ENCODE peak calls at places on chromosomes 13 and 19, in six cellular contexts. C is neural progenitor cell; R is activated CD8-positive, alpha-beta T cell treated with anti-CD3 and anti-CD28 coated beads for 36 hours; O is GM12865; L is fibroblast of mammary gland; N is left ventricle myocardium inferior. Z is an unnamed sample.

GRCh38 chr19:9751449-9751848 is 17.1 kb downstream of the ZNF846 start:
- DNase-seq in C (no peak), R (no peak), O (no peak), L (no peak), N (no peak), Z (no peak)

GRCh38 chr19:13277104-13277809 is 127.0 kb downstream of the IER2 start:
- DNase-seq in C (peak), R (peak), O (peak), L (peak), N (peak), Z (peak)

GRCh38 chr19:15701757-15702589 is 25.9 kb upstream of the OR10H2 start:
- DNase-seq in C (no peak), R (no peak), O (no peak), L (no peak), N (no peak), Z (no peak)

GRCh38 chr13:103250071-103250470 is 183.9 kb upstream of the SLC10A2 start:
- DNase-seq in C (no peak), R (no peak), O (no peak), L (no peak), N (no peak), Z (no peak)

GRCh38 chr19:43763473-43763939 is 8.7 kb upstream of the SMG9 start:
- DNase-seq in C (no peak), R (peak), O (peak), L (peak), N (no peak), Z (no peak)

GRCh38 chr13:113348591-113348990 is 15.3 kb downstream of the GRTP1 start:
- DNase-seq in C (no peak), R (no peak), O (no peak), L (no peak), N (no peak), Z (no peak)

GRCh38 chr19:18844806-18845329 is 13.1 kb downstream of the UPF1 start:
- DNase-seq in C (no peak), R (no peak), O (no peak), L (no peak), N (no peak), Z (no peak)

GRCh38 chr19:1663854-1664253 is 11.4 kb upstream of the TCF3 start:
- DNase-seq in C (no peak), R (peak), O (peak), L (no peak), N (no peak), Z (peak)

GRCh38 chr19:15315101-15315500 is 17.2 kb downstream of the BRD4 start:
- DNase-seq in C (no peak), R (no peak), O (no peak), L (no peak), N (no peak), Z (no peak)

GRCh38 chr19:29884466-29884865 is 57.6 kb upstream of the URI1 start:
- DNase-seq in C (no peak), R (no peak), O (no peak), L (no peak), N (no peak), Z (no peak)

GRCh38 chr19:2613507-2614295 is 88.8 kb downstream of the GNG7 start:
- DNase-seq in C (peak), R (peak), O (peak), L (peak), N (peak), Z (peak)

GRCh38 chr13:108983273-108983672 is 353.9 kb downstream of the MYO16 start:
- DNase-seq in C (no peak), R (no peak), O (no peak), L (no peak), N (no peak), Z (no peak)

GRCh38 chr13:27354379-27354778 is 70.0 kb upstream of the GTF3A start:
- DNase-seq in C (no peak), R (no peak), O (no peak), L (peak), N (no peak), Z (no peak)

GRCh38 chr13:29494520-29494919 is 101.0 kb downstream of the SLC7A1 start:
- DNase-seq in C (no peak), R (no peak), O (no peak), L (no peak), N (no peak), Z (no peak)

GRCh38 chr19:29845576-29846176 is 33.9 kb downstream of the CCNE1 start:
- DNase-seq in C (peak), R (peak), O (peak), L (peak), N (no peak), Z (no peak)

GRCh38 chr13:103883152-103883551 is 816.9 kb upstream of the SLC10A2 start:
- DNase-seq in C (peak), R (no peak), O (no peak), L (peak), N (peak), Z (no peak)

GRCh38 chr19:18000981-18001836 is 6.8 kb upstream of the ARRDC2 start:
- DNase-seq in C (peak), R (peak), O (peak), L (peak), N (peak), Z (peak)

GRCh38 chr19:3788991-3789778 is 3.0 kb upstream of the MATK start:
- DNase-seq in C (no peak), R (peak), O (no peak), L (no peak), N (no peak), Z (no peak)

GRCh38 chr13:94154362-94154761 is 325.1 kb downstream of the DCT start:
- DNase-seq in C (no peak), R (no peak), O (no peak), L (peak), N (no peak), Z (no peak)

GRCh38 chr19:6457958-6458694 is 1.5 kb downstream of the SLC25A23 start:
- DNase-seq in C (no peak), R (no peak), O (peak), L (peak), N (no peak), Z (peak)

GRCh38 chr19:29107831-29108230 is 105.1 kb downstream of the UQCRFS1 start:
- DNase-seq in C (no peak), R (no peak), O (no peak), L (no peak), N (no peak), Z (no peak)

GRCh38 chr13:85985791-85986190 is 186.6 kb upstream of the SLITRK6 start:
- DNase-seq in C (no peak), R (no peak), O (no peak), L (peak), N (no peak), Z (no peak)

GRCh38 chr13:102913924-102914628 is 68.2 kb downstream of the ERCC5 start:
- DNase-seq in C (no peak), R (no peak), O (peak), L (peak), N (no peak), Z (no peak)

GRCh38 chr19:49359851-49360845 is 2.1 kb downstream of the TEAD2 start:
- DNase-seq in C (no peak), R (no peak), O (no peak), L (no peak), N (no peak), Z (no peak)

GRCh38 chr13:27022571-27023311 is 148.9 kb downstream of the USP12 start:
- DNase-seq in C (no peak), R (no peak), O (no peak), L (peak), N (no peak), Z (no peak)

GRCh38 chr13:75137911-75138571 is 343.9 kb downstream of the TBC1D4 start:
- DNase-seq in C (no peak), R (no peak), O (no peak), L (no peak), N (no peak), Z (no peak)

GRCh38 chr13:106376411-106377112 is 158.9 kb downstream of the EFNB2 start:
- DNase-seq in C (no peak), R (peak), O (peak), L (peak), N (no peak), Z (no peak)

GRCh38 chr13:60583911-60584753 is 187.1 kb downstream of the TDRD3 start:
- DNase-seq in C (peak), R (peak), O (peak), L (peak), N (no peak), Z (no peak)

GRCh38 chr13:51221674-51222509 is at the start of gene FAM124A:
- DNase-seq in C (peak), R (peak), O (peak), L (peak), N (peak), Z (peak)

GRCh38 chr13:51221108-51221507 is 1.1 kb upstream of the FAM124A start:
- DNase-seq in C (no peak), R (no peak), O (no peak), L (no peak), N (no peak), Z (no peak)

GRCh38 chr13:51220706-51221105 is 1.5 kb upstream of the FAM124A start:
- DNase-seq in C (no peak), R (peak), O (no peak), L (no peak), N (no peak), Z (no peak)

GRCh38 chr13:51223284-51224270 is 1.4 kb downstream of the FAM124A start:
- DNase-seq in C (peak), R (no peak), O (no peak), L (no peak), N (no peak), Z (no peak)

DNA sequence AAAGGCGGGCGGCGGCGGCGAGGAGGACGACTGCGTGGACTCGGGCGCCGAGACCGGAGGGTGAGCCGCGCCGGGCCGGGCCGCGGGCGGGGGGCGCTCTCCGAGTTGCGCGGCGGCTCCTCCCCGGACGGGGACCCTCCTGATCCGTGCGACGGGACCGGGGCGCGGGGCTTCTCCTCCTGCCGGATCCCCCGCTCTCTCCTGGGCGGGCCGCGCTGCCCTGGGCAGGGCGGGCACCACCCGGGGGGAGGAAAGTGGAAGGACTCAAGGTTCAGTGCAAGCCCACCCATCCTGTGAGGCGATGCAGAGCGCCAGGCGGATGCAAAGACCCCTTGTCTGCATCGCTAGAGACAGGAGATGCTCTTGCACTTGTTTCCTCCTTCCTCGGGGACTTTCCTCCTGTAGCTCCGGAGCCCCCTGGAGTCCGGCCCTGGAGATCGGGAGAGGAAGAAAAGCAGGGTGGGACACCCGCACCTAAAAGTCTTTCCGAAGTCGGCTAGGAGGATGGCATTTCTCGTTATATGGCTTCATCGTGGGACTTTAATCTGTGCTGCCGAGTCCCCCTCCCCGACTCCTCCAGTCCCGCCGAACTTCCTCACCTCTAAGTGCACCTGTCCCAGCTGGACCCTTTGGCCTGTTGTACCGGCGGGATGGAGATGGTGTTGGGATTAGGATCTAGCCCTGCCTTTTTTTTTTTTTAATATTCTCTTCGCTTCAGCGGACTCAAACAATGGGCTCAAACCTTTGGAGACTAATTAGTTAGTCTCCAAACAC is 499 bp downstream of the FAM124A start:
- DNase-seq in C (peak), R (no peak), O (no peak), L (no peak), N (no peak), Z (peak)
- TF ChIP-seq CTCF in C (no peak), R (peak), O (no peak), L (peak), N (no peak), Z (no peak)

DNA sequence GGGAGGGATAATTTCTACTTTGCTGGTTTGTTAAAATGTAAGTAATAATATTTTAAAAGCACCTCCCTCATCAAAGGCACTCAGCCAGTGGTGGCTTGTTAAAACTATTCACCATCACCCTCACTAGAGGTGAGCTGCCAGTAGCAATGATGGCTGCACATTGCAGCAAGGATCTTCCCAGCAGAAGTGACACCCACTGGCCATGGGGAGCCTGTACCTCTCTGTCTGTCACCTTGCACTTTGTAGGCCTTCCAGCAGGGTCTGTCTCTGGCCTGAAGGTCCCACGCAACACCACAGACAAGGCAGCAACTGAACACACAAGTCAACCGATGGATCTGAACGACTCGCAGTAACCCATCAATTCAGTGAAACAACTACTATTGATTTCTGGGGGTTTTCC is 47.3 kb upstream of the C13orf42 start:
- DNase-seq in C (no peak), R (no peak), O (no peak), L (no peak), N (no peak), Z (no peak)
- TF ChIP-seq CTCF in C (no peak), R (no peak), O (no peak), L (no peak), N (no peak), Z (no peak)

GRCh38 chr19:16836115-16836905 is 7.1 kb downstream of the SIN3B start:
- DNase-seq in C (peak), R (peak), O (peak), L (peak), N (no peak), Z (peak)
- TF ChIP-seq CTCF in C (peak), R (no peak), O (peak), L (peak), N (peak), Z (peak)

DNA sequence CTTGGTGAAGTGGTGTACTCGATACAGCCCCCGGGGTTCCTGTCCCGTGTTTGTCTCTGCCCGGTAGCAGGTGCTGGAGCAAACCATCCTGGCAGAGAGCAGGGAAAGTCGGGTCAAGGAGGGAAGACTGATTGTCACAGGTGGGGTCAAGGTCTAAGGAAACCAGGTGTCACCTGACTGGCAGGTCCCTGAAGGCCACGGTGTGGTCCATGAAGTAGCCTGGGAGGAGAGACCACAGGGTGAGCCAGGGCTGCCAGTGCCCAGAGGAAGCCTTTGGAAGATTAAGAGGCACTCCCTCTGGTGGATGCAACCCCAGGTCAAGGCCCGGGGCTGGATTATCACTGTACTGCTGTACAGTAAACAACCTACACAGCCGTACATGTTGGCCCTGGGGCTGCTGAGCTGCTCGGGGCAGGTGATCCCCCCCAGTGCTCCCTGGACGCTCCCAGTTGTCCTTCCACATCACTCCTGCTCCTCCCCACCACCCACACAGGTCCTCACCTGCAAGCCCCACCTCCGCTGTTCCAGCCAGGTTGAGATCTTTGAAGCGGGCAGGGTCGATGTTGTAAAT is 6.0 kb upstream of the CCER2 start:
- DNase-seq in C (peak), R (no peak), O (no peak), L (peak), N (no peak), Z (no peak)
- TF ChIP-seq CTCF in C (peak), R (no peak), O (no peak), L (peak), N (peak), Z (no peak)

DNA sequence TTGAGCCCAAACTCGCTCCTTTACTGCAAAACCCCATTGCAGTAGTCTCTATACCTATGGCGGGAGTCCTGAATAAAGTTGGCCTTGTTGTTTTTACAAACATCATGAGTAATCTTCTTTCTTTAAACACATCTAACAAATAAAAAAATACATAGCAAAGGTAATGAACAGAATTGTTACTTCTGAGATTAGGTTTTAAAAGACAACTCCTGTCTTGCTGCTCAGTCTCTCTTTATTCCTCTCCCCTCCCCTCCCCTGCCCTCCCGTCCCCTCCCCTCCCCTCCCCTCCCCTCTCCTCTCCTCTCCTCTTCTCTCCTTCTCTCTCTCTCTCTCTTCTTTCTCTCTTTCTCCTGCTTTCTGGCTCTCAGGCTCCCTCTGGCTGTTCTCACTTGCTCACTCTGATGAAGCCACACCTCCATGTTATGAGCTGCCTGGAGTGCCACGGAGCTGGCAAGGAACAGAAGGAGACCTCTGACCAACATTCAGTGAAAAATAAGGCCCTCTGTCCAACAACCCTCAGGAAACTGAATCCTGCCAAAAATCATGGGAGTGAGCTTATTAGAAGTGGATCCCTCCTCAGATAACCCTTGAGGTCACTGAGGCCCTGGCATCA is 300.7 kb upstream of the MIR17HG start:
- DNase-seq in C (peak), R (no peak), O (no peak), L (no peak), N (no peak), Z (no peak)
- TF ChIP-seq CTCF in C (no peak), R (no peak), O (no peak), L (no peak), N (no peak), Z (no peak)

DNA sequence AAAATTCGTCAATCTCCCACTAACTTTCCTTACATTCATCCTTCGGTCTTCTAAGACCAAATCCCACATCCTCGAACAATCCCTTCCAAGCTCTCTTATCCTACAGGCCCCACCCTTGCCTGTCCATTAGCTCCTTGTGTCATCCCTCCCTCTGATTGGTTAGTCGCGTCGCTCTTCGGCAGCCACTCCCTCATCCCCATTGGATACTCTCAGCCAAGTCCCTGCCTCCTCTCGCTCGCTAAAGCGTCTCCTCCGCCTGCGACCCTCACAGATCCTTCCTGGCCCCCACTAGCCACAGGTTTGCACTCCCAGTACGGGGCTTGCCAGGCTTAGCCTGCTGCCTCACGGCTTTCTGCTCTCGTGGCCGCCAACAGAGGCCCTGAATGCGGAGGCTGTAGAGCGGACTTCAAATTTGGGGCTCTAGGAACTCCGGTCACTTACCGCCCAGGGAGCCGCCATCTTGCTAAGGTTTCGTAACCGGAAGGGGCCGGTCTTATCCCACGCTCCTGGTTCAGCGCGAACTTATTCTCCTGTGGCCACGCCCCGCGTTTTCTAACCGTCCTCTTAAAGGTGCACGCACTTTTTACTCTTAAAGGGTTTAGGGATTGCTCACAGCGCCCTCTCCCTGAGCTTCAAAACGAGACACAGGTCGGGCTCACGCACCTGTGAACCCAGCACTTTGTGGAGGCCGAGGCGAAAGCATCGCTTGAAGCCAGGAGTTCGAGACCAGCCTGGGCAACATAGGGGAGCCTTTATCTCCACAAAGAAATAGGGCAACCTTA is at the start of gene DMAC2:
- DNase-seq in C (peak), R (peak), O (peak), L (peak), N (peak), Z (peak)
- TF ChIP-seq CTCF in C (peak), R (peak), O (peak), L (peak), N (peak), Z (peak)

DNA sequence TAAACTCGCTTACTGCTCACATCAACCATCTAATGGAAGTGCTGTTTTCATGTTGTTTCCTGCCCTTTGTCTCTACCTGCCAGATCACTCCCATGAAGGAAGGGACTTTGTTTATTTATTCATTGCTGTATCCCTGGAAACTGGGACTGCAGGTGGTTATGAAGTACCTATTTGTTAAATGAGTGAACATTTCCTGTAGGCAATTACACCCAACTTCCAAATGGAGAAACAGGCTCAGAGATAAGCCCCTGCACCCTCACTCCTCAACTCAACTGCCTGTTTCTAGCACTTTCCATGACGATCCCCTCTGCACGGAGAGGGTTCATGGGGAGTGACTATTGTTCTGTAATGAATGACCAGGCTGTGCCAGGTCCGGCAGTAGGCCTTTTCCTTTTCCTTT is 1.9 kb upstream of the SELENOW start:
- DNase-seq in C (no peak), R (no peak), O (no peak), L (no peak), N (no peak), Z (no peak)
- TF ChIP-seq CTCF in C (no peak), R (no peak), O (no peak), L (no peak), N (no peak), Z (no peak)

Z was measured in GM13976.